ENCODE peak calls at places on chromosomes 1 and 21, in four cellular contexts. A is NCI-H2029, N is H54, T is left lung. G is an unnamed sample.

GRCh38 chr1:36365310-36365895 is 20.3 kb downstream of the STK40 start:
- DNase-seq in A (no peak), N (no peak), T (peak; percentile 64), G (no peak)

GRCh38 chr1:214550339-214551051 is 907 bp downstream of the PTPN14 start:
- DNase-seq in A (no peak), N (no peak), T (peak; percentile 32), G (no peak)

GRCh38 chr1:59919742-59920141 is 6.8 kb downstream of the CYP2J2 start:
- DNase-seq in A (no peak), N (no peak), T (no peak), G (no peak)

GRCh38 chr1:164971391-164971790 is 385.1 kb downstream of the LMX1A start:
- DNase-seq in A (no peak), N (no peak), T (no peak), G (no peak)

GRCh38 chr1:116558140-116558549 is 12.7 kb downstream of the CD58 start:
- DNase-seq in A (no peak), N (no peak), T (no peak), G (no peak)

GRCh38 chr1:232902766-232903357 is 47.5 kb upstream of the NTPCR start:
- DNase-seq in A (no peak), N (no peak), T (no peak), G (no peak)

GRCh38 chr1:62746086-62746808 is 37.7 kb upstream of the ATG4C start:
- DNase-seq in A (peak; percentile 70), N (peak; percentile 30), T (no peak), G (peak; percentile 51)

GRCh38 chr1:206713910-206714312 is 29.2 kb downstream of the MAPKAPK2 start:
- DNase-seq in A (no peak), N (no peak), T (no peak), G (no peak)

GRCh38 chr1:214933375-214933774 is 149.2 kb upstream of the KCNK2 start:
- DNase-seq in A (no peak), N (no peak), T (no peak), G (no peak)

GRCh38 chr1:147719711-147720225 is 40.6 kb downstream of the GJA5 start:
- DNase-seq in A (no peak), N (no peak), T (no peak), G (no peak)

GRCh38 chr1:174032823-174033222 is 10.7 kb upstream of the RC3H1 start:
- DNase-seq in A (no peak), N (no peak), T (no peak), G (no peak)

GRCh38 chr1:203135636-203136305 is 8.2 kb downstream of the ADORA1 start:
- DNase-seq in A (no peak), N (no peak), T (no peak), G (no peak)

GRCh38 chr21:33751120-33751519 is 108.8 kb downstream of the ITSN1 start:
- DNase-seq in A (no peak), N (no peak), T (no peak), G (no peak)

GRCh38 chr1:12333036-12333785 is 103.4 kb downstream of the VPS13D start:
- DNase-seq in A (no peak), N (no peak), T (no peak), G (no peak)

GRCh38 chr1:22529901-22530621 is 33.2 kb upstream of the EPHA8 start:
- DNase-seq in A (no peak), N (no peak), T (no peak), G (no peak)

GRCh38 chr1:95197616-95198252 is 36.3 kb upstream of the RWDD3 start:
- DNase-seq in A (peak; percentile 52), N (peak; percentile 19), T (no peak), G (no peak)

GRCh38 chr1:6310116-6310848 is 49.4 kb upstream of the GPR153 start:
- DNase-seq in A (no peak), N (no peak), T (no peak), G (no peak)

GRCh38 chr1:33219886-33220661 is 36.2 kb upstream of the ZNF362 start:
- DNase-seq in A (no peak), N (peak; percentile 53), T (no peak), G (no peak)

GRCh38 chr1:93042134-93042821 is 36.8 kb upstream of the MTF2 start:
- DNase-seq in A (no peak), N (no peak), T (no peak), G (no peak)

GRCh38 chr1:24253569-24253968 is 65.6 kb upstream of the GRHL3 start:
- DNase-seq in A (no peak), N (no peak), T (no peak), G (no peak)

GRCh38 chr1:16018749-16019515 is 1.1 kb upstream of the HSPB7 start:
- DNase-seq in A (no peak), N (no peak), T (no peak), G (no peak)